ENCODE peak calls at places on chromosomes 1 and 21, in four cellular contexts. One of them, this sample, is unnamed.

GRCh38 chr1:54224233-54224632 is 24.3 kb downstream of the MRPL37 start:
- DNase-seq in HepG2: no peak
- DNase-seq in K562: no peak
- DNase-seq in GM12878: no peak
- DNase-seq in this sample: no peak

GRCh38 chr1:15847100-15847892 is at the start of gene SPEN:
- DNase-seq in HepG2: peak
- DNase-seq in K562: peak
- DNase-seq in GM12878: peak
- DNase-seq in this sample: peak

GRCh38 chr1:9101510-9102146 is 27.3 kb downstream of the GPR157 start:
- DNase-seq in K562: peak
- DNase-seq in HepG2: peak
- DNase-seq in GM12878: no peak
- DNase-seq in this sample: peak

GRCh38 chr1:224488806-224489584 is 54.4 kb upstream of the WDR26 start:
- DNase-seq in K562: no peak
- DNase-seq in GM12878: no peak
- DNase-seq in HepG2: no peak
- DNase-seq in this sample: no peak

GRCh38 chr1:33302325-33302724 is 18.6 kb downstream of the A3GALT2 start:
- DNase-seq in GM12878: no peak
- DNase-seq in HepG2: no peak
- DNase-seq in K562: peak
- DNase-seq in this sample: no peak

GRCh38 chr1:182841368-182841988 is 2.3 kb downstream of the DHX9 start:
- DNase-seq in HepG2: peak
- DNase-seq in K562: no peak
- DNase-seq in GM12878: no peak
- DNase-seq in this sample: peak

GRCh38 chr1:234093741-234094140 is 189.3 kb downstream of the SLC35F3 start:
- DNase-seq in HepG2: no peak
- DNase-seq in GM12878: no peak
- DNase-seq in K562: no peak
- DNase-seq in this sample: no peak

GRCh38 chr1:7454052-7454815 is 316.9 kb upstream of the VAMP3 start:
- DNase-seq in K562: no peak
- DNase-seq in GM12878: no peak
- DNase-seq in HepG2: no peak
- DNase-seq in this sample: peak

GRCh38 chr1:88571510-88571909 is 112.6 kb upstream of the PKN2 start:
- DNase-seq in HepG2: no peak
- DNase-seq in GM12878: no peak
- DNase-seq in K562: no peak
- DNase-seq in this sample: no peak

GRCh38 chr1:235246022-235246948 is 81.7 kb downstream of the ARID4B start:
- DNase-seq in GM12878: no peak
- DNase-seq in HepG2: no peak
- DNase-seq in K562: no peak
- DNase-seq in this sample: no peak

GRCh38 chr1:80143361-80143760 is 1136.8 kb upstream of the ADGRL4 start:
- DNase-seq in K562: no peak
- DNase-seq in HepG2: no peak
- DNase-seq in GM12878: no peak
- DNase-seq in this sample: no peak

GRCh38 chr1:109975718-109976117 is 8.8 kb upstream of the AHCYL1 start:
- DNase-seq in K562: no peak
- DNase-seq in GM12878: no peak
- DNase-seq in HepG2: peak
- DNase-seq in this sample: no peak

GRCh38 chr1:39410915-39411436 is 80.5 kb upstream of the BMP8A start:
- DNase-seq in K562: peak
- DNase-seq in GM12878: no peak
- DNase-seq in HepG2: peak
- DNase-seq in this sample: peak

GRCh38 chr1:9234223-9235122 is at the start of gene H6PD:
- DNase-seq in GM12878: no peak
- DNase-seq in HepG2: peak
- DNase-seq in K562: peak
- DNase-seq in this sample: peak

GRCh38 chr1:224767031-224767430 is 150.9 kb downstream of the CNIH3 start:
- DNase-seq in K562: no peak
- DNase-seq in GM12878: no peak
- DNase-seq in HepG2: no peak
- DNase-seq in this sample: no peak

GRCh38 chr1:239387304-239388231 is 1.2 kb downstream of the CHRM3 start:
- DNase-seq in HepG2: no peak
- DNase-seq in K562: no peak
- DNase-seq in GM12878: no peak
- DNase-seq in this sample: peak

GRCh38 chr1:169527461-169528213 is 41.9 kb upstream of the SLC19A2 start:
- DNase-seq in HepG2: no peak
- DNase-seq in GM12878: no peak
- DNase-seq in K562: no peak
- DNase-seq in this sample: no peak

GRCh38 chr1:99218999-99219398 is 45.3 kb upstream of the PLPPR4 start:
- DNase-seq in HepG2: no peak
- DNase-seq in K562: no peak
- DNase-seq in GM12878: peak
- DNase-seq in this sample: no peak

GRCh38 chr1:42851960-42852607 is 5.7 kb downstream of the ZNF691 start:
- DNase-seq in HepG2: no peak
- DNase-seq in GM12878: no peak
- DNase-seq in K562: no peak
- DNase-seq in this sample: no peak

GRCh38 chr1:71350805-71351204 is 270.0 kb upstream of the ZRANB2 start:
- DNase-seq in GM12878: no peak
- DNase-seq in K562: no peak
- DNase-seq in HepG2: no peak
- DNase-seq in this sample: no peak

GRCh38 chr1:231827337-231828105 is 200.9 kb downstream of the DISC1 start:
- DNase-seq in GM12878: no peak
- DNase-seq in HepG2: peak
- DNase-seq in K562: no peak
- DNase-seq in this sample: no peak

GRCh38 chr1:56803561-56804156 is 15.5 kb downstream of the FYB2 start:
- DNase-seq in K562: peak
- DNase-seq in GM12878: no peak
- DNase-seq in HepG2: peak
- DNase-seq in this sample: peak

GRCh38 chr1:94425821-94426484 is 7.8 kb downstream of the ABCD3 start:
- DNase-seq in GM12878: no peak
- DNase-seq in K562: no peak
- DNase-seq in HepG2: peak
- DNase-seq in this sample: no peak

GRCh38 chr1:184555665-184556641 is 169.1 kb downstream of the C1orf21 start:
- DNase-seq in K562: no peak
- DNase-seq in HepG2: no peak
- DNase-seq in GM12878: no peak
- DNase-seq in this sample: no peak

GRCh38 chr1:78121650-78122210 is 76.0 kb downstream of the GIPC2 start:
- DNase-seq in GM12878: no peak
- DNase-seq in HepG2: no peak
- DNase-seq in K562: no peak
- DNase-seq in this sample: no peak

GRCh38 chr1:26102046-26102925 is 9.3 kb upstream of the PDIK1L start:
- DNase-seq in GM12878: no peak
- DNase-seq in HepG2: no peak
- DNase-seq in K562: no peak
- DNase-seq in this sample: no peak

GRCh38 chr1:100528861-100529260 is 9.1 kb upstream of the GPR88 start:
- DNase-seq in K562: no peak
- DNase-seq in GM12878: no peak
- DNase-seq in HepG2: no peak
- DNase-seq in this sample: no peak

GRCh38 chr1:66437136-66437401 is 96.9 kb upstream of the SGIP1 start:
- DNase-seq in HepG2: no peak
- DNase-seq in K562: no peak
- DNase-seq in GM12878: no peak
- DNase-seq in this sample: no peak

GRCh38 chr21:36534656-36535055 is 54.7 kb upstream of the CLDN14 start:
- DNase-seq in K562: no peak
- DNase-seq in HepG2: no peak
- DNase-seq in GM12878: no peak
- DNase-seq in this sample: no peak

GRCh38 chr21:36538761-36539160 is 58.8 kb upstream of the CLDN14 start:
- DNase-seq in HepG2: no peak
- DNase-seq in GM12878: no peak
- DNase-seq in K562: no peak
- DNase-seq in this sample: no peak

GRCh38 chr21:36535618-36536241 is 55.8 kb upstream of the CLDN14 start:
- DNase-seq in HepG2: no peak
- DNase-seq in GM12878: peak
- DNase-seq in K562: no peak
- DNase-seq in this sample: no peak

GRCh38 chr21:36533468-36533848 is 53.5 kb upstream of the CLDN14 start:
- DNase-seq in K562: no peak
- DNase-seq in HepG2: no peak
- DNase-seq in GM12878: no peak
- DNase-seq in this sample: no peak

DNA sequence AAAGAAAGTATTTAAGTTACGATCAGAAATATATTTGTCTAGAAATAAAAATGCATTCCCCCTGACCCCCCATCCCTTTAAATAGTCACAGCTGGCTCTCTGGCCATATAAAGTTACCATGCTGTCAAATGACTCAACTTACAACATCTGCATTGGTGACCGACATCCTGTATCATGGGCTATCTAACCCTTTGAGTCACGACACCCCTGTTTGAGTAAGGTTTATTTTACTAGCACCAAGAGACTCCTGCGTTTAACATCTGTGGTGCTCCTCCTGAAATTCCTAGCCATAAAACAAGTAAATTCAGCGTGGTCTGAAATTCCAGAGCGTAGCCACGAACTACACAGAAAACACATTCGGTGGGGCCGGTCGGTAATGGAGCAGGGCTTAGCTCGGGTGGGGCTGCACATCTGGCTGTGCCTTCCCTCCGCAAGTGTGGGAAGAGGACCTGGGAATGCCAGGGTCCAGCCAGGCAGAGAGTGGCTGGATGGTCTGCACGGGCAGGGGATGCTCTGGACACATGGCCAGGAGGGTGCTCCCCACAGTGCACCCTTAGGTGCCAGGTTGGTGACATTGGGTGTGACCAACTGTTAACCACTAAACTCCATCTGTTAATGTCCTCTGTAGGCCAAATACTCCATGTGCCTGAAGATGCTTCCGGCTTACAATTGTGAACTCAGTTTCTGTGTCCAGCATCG is 53.0 kb upstream of the CLDN14 start:
- DNase-seq in GM12878: no peak
- DNase-seq in HepG2: no peak
- DNase-seq in K562: no peak
- DNase-seq in this sample: no peak
- TF ChIP-seq ESRRA in GM12878: no peak
- TF ChIP-seq ESRRA in HepG2: no peak
- TF ChIP-seq ESRRA in K562: no peak
- TF ChIP-seq ESRRA in this sample: no peak

GRCh38 chr21:39452207-39452964 is 616 bp downstream of the SH3BGR start:
- DNase-seq in K562: no peak
- DNase-seq in GM12878: no peak
- DNase-seq in HepG2: peak
- DNase-seq in this sample: no peak
- TF ChIP-seq USF2 in K562: no peak
- TF ChIP-seq USF2 in GM12878: no peak
- TF ChIP-seq USF2 in HepG2: no peak
- TF ChIP-seq USF2 in this sample: no peak

GRCh38 chr1:160340866-160341265 is 2.2 kb downstream of the COPA start:
- DNase-seq in GM12878: no peak
- DNase-seq in HepG2: peak
- DNase-seq in K562: no peak
- DNase-seq in this sample: no peak
- H3K4me2 ChIP-seq in GM12878: peak
- H3K4me2 ChIP-seq in HepG2: peak
- H3K4me2 ChIP-seq in K562: peak
- H3K4me2 ChIP-seq in this sample: peak

GRCh38 chr1:171221665-171222591 is 26.4 kb upstream of the FMO1 start:
- DNase-seq in K562: no peak
- DNase-seq in GM12878: no peak
- DNase-seq in HepG2: no peak
- DNase-seq in this sample: no peak

GRCh38 chr1:171222961-171223360 is 25.3 kb upstream of the FMO1 start:
- DNase-seq in GM12878: no peak
- DNase-seq in K562: no peak
- DNase-seq in HepG2: no peak
- DNase-seq in this sample: no peak

DNA sequence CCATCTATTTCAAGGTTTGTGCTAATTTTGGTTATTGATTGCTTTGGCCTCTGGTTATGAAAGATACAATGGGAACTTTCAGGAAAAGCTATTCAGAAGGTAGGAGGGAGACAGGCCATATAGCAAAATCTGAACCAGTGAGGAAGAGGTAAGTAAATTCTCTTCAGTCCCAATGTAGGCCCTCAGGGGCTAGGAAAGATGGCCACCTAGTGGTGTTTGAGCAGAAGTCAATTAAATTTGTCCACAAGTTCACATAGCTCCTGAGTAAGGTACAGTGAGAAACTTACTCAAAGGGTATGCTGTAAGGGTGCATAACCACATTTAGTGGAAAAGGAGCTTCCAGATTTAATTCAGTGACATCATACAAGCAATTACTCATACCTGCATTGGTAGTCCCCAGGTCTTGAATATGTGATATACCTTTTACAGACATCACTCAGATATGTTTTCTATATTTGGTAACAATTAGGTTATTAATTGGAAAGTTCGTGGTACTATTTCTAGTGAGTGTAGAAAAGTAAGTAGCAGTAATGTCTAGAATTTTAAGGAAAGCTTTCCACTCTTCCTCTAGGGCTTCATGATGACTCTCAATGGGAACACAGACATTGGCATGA is 21.4 kb upstream of the FMO1 start:
- DNase-seq in HepG2: peak
- DNase-seq in GM12878: peak
- DNase-seq in K562: peak
- DNase-seq in this sample: peak
- TF ChIP-seq ESRRA in HepG2: no peak
- TF ChIP-seq ESRRA in GM12878: no peak
- TF ChIP-seq ESRRA in K562: no peak
- TF ChIP-seq ESRRA in this sample: no peak